ENCODE peak calls at places on chromosomes 6 and 20, in ten cellular contexts. J is HFF-Myc, B is HS-27A, I is BJ, G is prostate gland, V is progenitor cell of endocrine pancreas, T is naive B cell, M is GM12892, D is AG08396, L is OCI-LY7. Y is an unnamed sample.

GRCh38 chr6:91045152-91045551 is 458.3 kb upstream of the MAP3K7 start:
- DNase-seq in M (no peak), V (no peak), I (no peak), B (no peak), J (no peak), L (no peak), T (no peak), G (no peak), D (no peak), Y (no peak)

GRCh38 chr6:24667378-24667803 is 514 bp downstream of the ACOT13 start:
- DNase-seq in B (no peak), D (peak; percentile 40), I (no peak), T (no peak), G (no peak), M (no peak), V (no peak), L (peak; percentile 16), J (no peak), Y (no peak)

GRCh38 chr6:150241751-150242150 is 98.9 kb downstream of the PPP1R14C start:
- DNase-seq in D (no peak), J (no peak), B (no peak), V (no peak), G (no peak), I (no peak), M (no peak), T (no peak), L (no peak), Y (no peak)

GRCh38 chr20:47020231-47020630 is 125.6 kb downstream of the EYA2 start:
- DNase-seq in M (no peak), T (no peak), G (no peak), V (no peak), I (peak; percentile 2), D (no peak), B (no peak), L (no peak), J (no peak), Y (no peak)

GRCh38 chr6:91509039-91509438 is 922.2 kb upstream of the MAP3K7 start:
- DNase-seq in L (no peak), I (no peak), T (no peak), M (no peak), B (no peak), D (no peak), J (no peak), G (no peak), V (no peak), Y (no peak)

GRCh38 chr20:41697861-41698559 is 79.8 kb upstream of the CHD6 start:
- DNase-seq in I (no peak), G (no peak), L (peak; percentile 53), M (no peak), T (peak; percentile 14), B (no peak), J (no peak), V (no peak), D (peak; percentile 27), Y (no peak)

GRCh38 chr6:13711726-13712484 is at the start of gene RANBP9:
- DNase-seq in V (peak; percentile 78), G (peak; percentile 82), D (peak; percentile 95), L (peak; percentile 95), B (peak; percentile 77), I (peak; percentile 54), M (peak; percentile 70), T (peak; percentile 89), J (no peak), Y (peak; percentile 81)

GRCh38 chr20:19047040-19047950 is 165.1 kb upstream of the SLC24A3 start:
- DNase-seq in L (no peak), T (no peak), G (peak; percentile 82), J (no peak), I (no peak), V (no peak), D (no peak), M (no peak), B (no peak), Y (no peak)

GRCh38 chr20:49862607-49863200 is 50.1 kb downstream of the SLC9A8 start:
- DNase-seq in I (no peak), J (no peak), M (no peak), V (no peak), B (no peak), T (no peak), G (no peak), D (no peak), L (no peak), Y (no peak)

GRCh38 chr20:17618673-17619013 is 48.8 kb downstream of the DSTN start:
- DNase-seq in I (no peak), L (no peak), J (no peak), D (peak; percentile 2), T (no peak), B (no peak), G (no peak), V (no peak), M (no peak), Y (no peak)

GRCh38 chr20:44501448-44501847 is 20.4 kb downstream of the SERINC3 start:
- DNase-seq in L (no peak), G (no peak), V (no peak), B (no peak), I (peak; percentile 47), M (no peak), T (no peak), D (peak; percentile 35), J (no peak), Y (no peak)

GRCh38 chr20:36604952-36605308 is 649 bp upstream of the RAB5IF start:
- DNase-seq in J (no peak), M (peak; percentile 49), B (no peak), V (no peak), G (peak; percentile 7), I (no peak), L (peak; percentile 92), T (no peak), D (no peak), Y (peak; percentile 40)

GRCh38 chr20:20465259-20465658 is 97.4 kb downstream of the INSM1 start:
- DNase-seq in B (no peak), G (no peak), I (no peak), D (no peak), V (no peak), J (no peak), M (no peak), T (no peak), L (peak; percentile 13), Y (no peak)

GRCh38 chr20:62635852-62636251 is 6.5 kb upstream of the SLCO4A1 start:
- DNase-seq in V (no peak), G (no peak), M (no peak), D (no peak), L (no peak), I (no peak), T (no peak), B (no peak), J (no peak), Y (no peak)

GRCh38 chr6:142732790-142733189 is 212.2 kb downstream of the HIVEP2 start:
- DNase-seq in B (no peak), J (no peak), G (no peak), M (no peak), I (no peak), V (no peak), L (no peak), D (no peak), T (no peak), Y (no peak)

GRCh38 chr6:39725632-39725997 is 407 bp upstream of the KIF6 start:
- DNase-seq in B (no peak), I (no peak), J (no peak), L (no peak), T (no peak), D (no peak), G (no peak), M (no peak), V (no peak), Y (no peak)

GRCh38 chr6:130163261-130163660 is 59.5 kb downstream of the SAMD3 start:
- DNase-seq in T (no peak), M (no peak), D (no peak), I (no peak), B (no peak), L (no peak), G (no peak), V (no peak), J (no peak), Y (no peak)

GRCh38 chr6:37083243-37084138 is 78.0 kb downstream of the FGD2 start:
- DNase-seq in I (peak; percentile 62), B (no peak), M (no peak), T (no peak), L (no peak), V (no peak), J (no peak), G (peak; percentile 79), D (peak; percentile 67), Y (no peak)

GRCh38 chr6:19865178-19865577 is 28.0 kb downstream of the ID4 start:
- DNase-seq in J (no peak), T (no peak), I (no peak), G (no peak), M (no peak), D (no peak), L (no peak), V (no peak), B (no peak), Y (no peak)

GRCh38 chr20:40293740-40294139 is 395.3 kb downstream of the MAFB start:
- DNase-seq in V (no peak), L (no peak), G (no peak), J (no peak), T (no peak), I (no peak), M (no peak), D (no peak), B (no peak), Y (no peak)

GRCh38 chr20:38889792-38890496 is 36.3 kb upstream of the FAM83D start:
- DNase-seq in V (no peak), D (no peak), T (no peak), J (no peak), I (no peak), B (no peak), L (no peak), M (no peak), G (no peak), Y (no peak)

GRCh38 chr6:73610444-73611275 is 43.1 kb downstream of the SLC17A5 start:
- DNase-seq in G (no peak), V (no peak), B (peak; percentile 20), D (peak; percentile 43), T (peak; percentile 39), L (peak; percentile 51), J (no peak), I (peak; percentile 31), M (no peak), Y (no peak)

GRCh38 chr6:104603108-104603745 is 256.5 kb downstream of the HACE1 start:
- DNase-seq in M (no peak), T (no peak), I (no peak), J (no peak), L (no peak), D (no peak), B (no peak), V (no peak), G (no peak), Y (no peak)

GRCh38 chr6:170476360-170476759 is 76.7 kb downstream of the PSMB1 start:
- DNase-seq in G (no peak), L (no peak), D (no peak), M (no peak), T (no peak), V (no peak), B (no peak), I (no peak), J (no peak), Y (no peak)

GRCh38 chr20:45910670-45911485 is 1.1 kb downstream of the PLTP start:
- DNase-seq in I (peak; percentile 99), D (peak; percentile 97), J (peak; percentile 99), T (peak; percentile 89), G (peak; percentile 92), L (peak; percentile 100), M (peak; percentile 95), V (peak; percentile 91), B (peak; percentile 78), Y (peak; percentile 85)

GRCh38 chr6:45650527-45651135 is 272.9 kb upstream of the SUPT3H start:
- DNase-seq in J (peak; percentile 87), G (no peak), I (peak; percentile 80), V (no peak), M (no peak), D (peak; percentile 71), B (peak; percentile 93), L (no peak), T (no peak), Y (no peak)

GRCh38 chr6:131250121-131250520 is 114.9 kb downstream of the AKAP7 start:
- DNase-seq in I (no peak), V (no peak), J (peak; percentile 5), T (peak; percentile 51), M (no peak), G (peak; percentile 60), B (no peak), L (peak; percentile 50), D (peak; percentile 41), Y (no peak)

GRCh38 chr6:85362652-85363310 is 87.1 kb upstream of the NT5E start:
- DNase-seq in B (no peak), T (no peak), I (no peak), M (no peak), J (no peak), V (no peak), G (no peak), L (no peak), D (no peak), Y (no peak)

Y was measured in effector CD8-positive, alpha-beta T cell.